ENCODE peak calls at places on chromosomes 11 and 22, in seven cellular contexts. One of them, this sample, is unnamed.

GRCh38 chr22:37634505-37635002 is 4.9 kb upstream of the SH3BP1 start:
- DNase-seq in foreskin fibroblast: peak; percentile 38
- DNase-seq in breast epithelium: no peak
- DNase-seq in tibial nerve: no peak
- DNase-seq in HepG2: no peak
- DNase-seq in IMR-90: no peak
- DNase-seq in fibroblast of the aortic adventitia: peak; percentile 11
- DNase-seq in this sample: no peak

GRCh38 chr22:48881326-48881980 is 946.2 kb downstream of the BRD1 start:
- DNase-seq in breast epithelium: no peak
- DNase-seq in IMR-90: no peak
- DNase-seq in HepG2: no peak
- DNase-seq in fibroblast of the aortic adventitia: no peak
- DNase-seq in tibial nerve: no peak
- DNase-seq in foreskin fibroblast: no peak
- DNase-seq in this sample: no peak

GRCh38 chr11:35571703-35572102 is 46.3 kb upstream of the PAMR1 start:
- DNase-seq in breast epithelium: no peak
- DNase-seq in fibroblast of the aortic adventitia: no peak
- DNase-seq in foreskin fibroblast: no peak
- DNase-seq in tibial nerve: no peak
- DNase-seq in IMR-90: no peak
- DNase-seq in HepG2: no peak
- DNase-seq in this sample: no peak

GRCh38 chr11:12251651-12252560 is 125.5 kb upstream of the PARVA start:
- DNase-seq in HepG2: no peak
- DNase-seq in foreskin fibroblast: no peak
- DNase-seq in IMR-90: no peak
- DNase-seq in breast epithelium: no peak
- DNase-seq in fibroblast of the aortic adventitia: no peak
- DNase-seq in tibial nerve: no peak
- DNase-seq in this sample: no peak

GRCh38 chr11:120522736-120523135 is 11.2 kb downstream of the GRIK4 start:
- DNase-seq in foreskin fibroblast: no peak
- DNase-seq in HepG2: no peak
- DNase-seq in tibial nerve: no peak
- DNase-seq in fibroblast of the aortic adventitia: no peak
- DNase-seq in IMR-90: no peak
- DNase-seq in breast epithelium: no peak
- DNase-seq in this sample: no peak

GRCh38 chr22:50293441-50294318 is 13.8 kb downstream of the PLXNB2 start:
- DNase-seq in IMR-90: peak; percentile 60
- DNase-seq in foreskin fibroblast: peak; percentile 90
- DNase-seq in fibroblast of the aortic adventitia: peak; percentile 67
- DNase-seq in tibial nerve: no peak
- DNase-seq in HepG2: peak; percentile 87
- DNase-seq in breast epithelium: peak; percentile 78
- DNase-seq in this sample: no peak

GRCh38 chr11:8371516-8371884 is 107.8 kb upstream of the LMO1 start:
- DNase-seq in tibial nerve: no peak
- DNase-seq in HepG2: no peak
- DNase-seq in IMR-90: no peak
- DNase-seq in fibroblast of the aortic adventitia: no peak
- DNase-seq in breast epithelium: no peak
- DNase-seq in foreskin fibroblast: no peak
- DNase-seq in this sample: no peak

GRCh38 chr11:132158091-132158490 is 787.7 kb downstream of the NTM start:
- DNase-seq in foreskin fibroblast: peak; percentile 55
- DNase-seq in IMR-90: peak; percentile 14
- DNase-seq in breast epithelium: no peak
- DNase-seq in HepG2: no peak
- DNase-seq in tibial nerve: no peak
- DNase-seq in fibroblast of the aortic adventitia: no peak
- DNase-seq in this sample: no peak

GRCh38 chr11:20397281-20397680 is 9.8 kb downstream of the PRMT3 start:
- DNase-seq in breast epithelium: no peak
- DNase-seq in fibroblast of the aortic adventitia: peak; percentile 62
- DNase-seq in foreskin fibroblast: peak; percentile 60
- DNase-seq in tibial nerve: no peak
- DNase-seq in HepG2: peak; percentile 35
- DNase-seq in IMR-90: peak; percentile 57
- DNase-seq in this sample: peak; percentile 18

GRCh38 chr22:31160328-31160978 is 471 bp downstream of the RNF185 start:
- DNase-seq in fibroblast of the aortic adventitia: peak; percentile 43
- DNase-seq in breast epithelium: no peak
- DNase-seq in tibial nerve: no peak
- DNase-seq in HepG2: no peak
- DNase-seq in foreskin fibroblast: peak; percentile 49
- DNase-seq in IMR-90: peak; percentile 31
- DNase-seq in this sample: no peak

GRCh38 chr11:11073996-11074395 is 216.1 kb upstream of the ZBED5 start:
- DNase-seq in IMR-90: no peak
- DNase-seq in foreskin fibroblast: no peak
- DNase-seq in tibial nerve: no peak
- DNase-seq in fibroblast of the aortic adventitia: no peak
- DNase-seq in HepG2: no peak
- DNase-seq in breast epithelium: no peak
- DNase-seq in this sample: no peak

GRCh38 chr11:57146301-57146700 is 35.5 kb upstream of the LRRC55 start:
- DNase-seq in breast epithelium: no peak
- DNase-seq in IMR-90: no peak
- DNase-seq in tibial nerve: no peak
- DNase-seq in HepG2: no peak
- DNase-seq in foreskin fibroblast: no peak
- DNase-seq in fibroblast of the aortic adventitia: no peak
- DNase-seq in this sample: no peak

GRCh38 chr22:48708558-48709245 is 1119.0 kb downstream of the BRD1 start:
- DNase-seq in IMR-90: no peak
- DNase-seq in fibroblast of the aortic adventitia: no peak
- DNase-seq in HepG2: no peak
- DNase-seq in foreskin fibroblast: no peak
- DNase-seq in breast epithelium: no peak
- DNase-seq in tibial nerve: no peak
- DNase-seq in this sample: no peak

GRCh38 chr11:63909621-63910506 is 7.1 kb downstream of the RCOR2 start:
- DNase-seq in tibial nerve: no peak
- DNase-seq in breast epithelium: no peak
- DNase-seq in HepG2: no peak
- DNase-seq in IMR-90: no peak
- DNase-seq in foreskin fibroblast: no peak
- DNase-seq in fibroblast of the aortic adventitia: no peak
- DNase-seq in this sample: no peak

GRCh38 chr11:126485021-126485781 is 129.7 kb downstream of the ST3GAL4 start:
- DNase-seq in fibroblast of the aortic adventitia: peak; percentile 25
- DNase-seq in HepG2: no peak
- DNase-seq in breast epithelium: no peak
- DNase-seq in foreskin fibroblast: peak; percentile 71
- DNase-seq in tibial nerve: no peak
- DNase-seq in IMR-90: peak; percentile 81
- DNase-seq in this sample: peak; percentile 43

GRCh38 chr11:118194835-118195627 is 18.6 kb upstream of the SCN2B start:
- DNase-seq in tibial nerve: peak; percentile 48
- DNase-seq in fibroblast of the aortic adventitia: peak; percentile 94
- DNase-seq in foreskin fibroblast: peak; percentile 92
- DNase-seq in HepG2: peak; percentile 98
- DNase-seq in IMR-90: peak; percentile 64
- DNase-seq in breast epithelium: peak; percentile 45
- DNase-seq in this sample: peak; percentile 6

GRCh38 chr11:122322369-122322768 is 206.4 kb upstream of the BLID start:
- DNase-seq in HepG2: no peak
- DNase-seq in breast epithelium: no peak
- DNase-seq in fibroblast of the aortic adventitia: peak; percentile 93
- DNase-seq in IMR-90: peak; percentile 74
- DNase-seq in foreskin fibroblast: peak; percentile 46
- DNase-seq in tibial nerve: no peak
- DNase-seq in this sample: peak; percentile 52

GRCh38 chr22:45548991-45549736 is 46.5 kb downstream of the FBLN1 start:
- DNase-seq in fibroblast of the aortic adventitia: peak; percentile 99
- DNase-seq in foreskin fibroblast: peak; percentile 97
- DNase-seq in HepG2: no peak
- DNase-seq in breast epithelium: peak; percentile 58
- DNase-seq in tibial nerve: no peak
- DNase-seq in IMR-90: peak; percentile 94
- DNase-seq in this sample: peak; percentile 91

GRCh38 chr11:57597461-57597892 is at the start of gene SERPING1:
- DNase-seq in breast epithelium: peak; percentile 72
- DNase-seq in IMR-90: no peak
- DNase-seq in tibial nerve: peak; percentile 86
- DNase-seq in foreskin fibroblast: peak; percentile 49
- DNase-seq in fibroblast of the aortic adventitia: peak; percentile 32
- DNase-seq in HepG2: no peak
- DNase-seq in this sample: no peak

GRCh38 chr11:31902706-31903105 is 91.6 kb upstream of the PAX6 start:
- DNase-seq in fibroblast of the aortic adventitia: no peak
- DNase-seq in IMR-90: no peak
- DNase-seq in HepG2: no peak
- DNase-seq in breast epithelium: no peak
- DNase-seq in tibial nerve: no peak
- DNase-seq in foreskin fibroblast: no peak
- DNase-seq in this sample: no peak

GRCh38 chr11:34840736-34841386 is 75.3 kb downstream of the APIP start:
- DNase-seq in fibroblast of the aortic adventitia: no peak
- DNase-seq in breast epithelium: no peak
- DNase-seq in foreskin fibroblast: no peak
- DNase-seq in tibial nerve: no peak
- DNase-seq in HepG2: peak; percentile 57
- DNase-seq in IMR-90: peak; percentile 13
- DNase-seq in this sample: no peak

GRCh38 chr11:43788394-43788793 is 92.2 kb upstream of the ALKBH3 start:
- DNase-seq in breast epithelium: no peak
- DNase-seq in tibial nerve: no peak
- DNase-seq in foreskin fibroblast: no peak
- DNase-seq in fibroblast of the aortic adventitia: no peak
- DNase-seq in HepG2: no peak
- DNase-seq in IMR-90: no peak
- DNase-seq in this sample: no peak

GRCh38 chr11:33256031-33256807 is 962 bp upstream of the HIPK3 start:
- DNase-seq in tibial nerve: no peak
- DNase-seq in fibroblast of the aortic adventitia: peak; percentile 39
- DNase-seq in HepG2: no peak
- DNase-seq in IMR-90: no peak
- DNase-seq in foreskin fibroblast: peak; percentile 15
- DNase-seq in breast epithelium: no peak
- DNase-seq in this sample: no peak

GRCh38 chr22:26648011-26648497 is 9.3 kb upstream of the MIAT start:
- DNase-seq in IMR-90: no peak
- DNase-seq in breast epithelium: no peak
- DNase-seq in fibroblast of the aortic adventitia: no peak
- DNase-seq in tibial nerve: no peak
- DNase-seq in HepG2: no peak
- DNase-seq in foreskin fibroblast: no peak
- DNase-seq in this sample: no peak

GRCh38 chr22:42310301-42310981 is 40.0 kb upstream of the TCF20 start:
- DNase-seq in tibial nerve: no peak
- DNase-seq in foreskin fibroblast: no peak
- DNase-seq in IMR-90: no peak
- DNase-seq in HepG2: no peak
- DNase-seq in breast epithelium: no peak
- DNase-seq in fibroblast of the aortic adventitia: no peak
- DNase-seq in this sample: no peak

GRCh38 chr22:22848364-22848866 is 39.2 kb upstream of the IGLL5 start:
- DNase-seq in IMR-90: peak; percentile 31
- DNase-seq in foreskin fibroblast: peak; percentile 70
- DNase-seq in tibial nerve: peak; percentile 35
- DNase-seq in breast epithelium: peak; percentile 34
- DNase-seq in fibroblast of the aortic adventitia: peak; percentile 57
- DNase-seq in HepG2: peak; percentile 50
- DNase-seq in this sample: no peak
- H3K4me3 ChIP-seq in IMR-90: no peak overlapping the region
- H3K4me3 ChIP-seq in foreskin fibroblast: no peak overlapping the region
- H3K4me3 ChIP-seq in tibial nerve: no peak overlapping the region
- H3K4me3 ChIP-seq in breast epithelium: no peak overlapping the region
- H3K4me3 ChIP-seq in fibroblast of the aortic adventitia: no peak overlapping the region
- H3K4me3 ChIP-seq in HepG2: no peak overlapping the region
- H3K4me3 ChIP-seq in this sample: no peak overlapping the region

GRCh38 chr11:130897262-130898182 is 18.8 kb downstream of the SNX19 start:
- DNase-seq in HepG2: no peak
- DNase-seq in tibial nerve: peak; percentile 36
- DNase-seq in breast epithelium: peak; percentile 87
- DNase-seq in fibroblast of the aortic adventitia: peak; percentile 98
- DNase-seq in IMR-90: peak; percentile 99
- DNase-seq in foreskin fibroblast: peak; percentile 91
- DNase-seq in this sample: peak; percentile 96
- H3K4me3 ChIP-seq in HepG2: no peak overlapping the region
- H3K4me3 ChIP-seq in tibial nerve: no peak overlapping the region
- H3K4me3 ChIP-seq in breast epithelium: peak overlapping the region; percentile 32
- H3K4me3 ChIP-seq in fibroblast of the aortic adventitia: peak overlapping the region; percentile 28
- H3K4me3 ChIP-seq in IMR-90: peak overlapping the region; percentile 8
- H3K4me3 ChIP-seq in foreskin fibroblast: no peak overlapping the region
- H3K4me3 ChIP-seq in this sample: peak overlapping the region; percentile 34

DNA sequence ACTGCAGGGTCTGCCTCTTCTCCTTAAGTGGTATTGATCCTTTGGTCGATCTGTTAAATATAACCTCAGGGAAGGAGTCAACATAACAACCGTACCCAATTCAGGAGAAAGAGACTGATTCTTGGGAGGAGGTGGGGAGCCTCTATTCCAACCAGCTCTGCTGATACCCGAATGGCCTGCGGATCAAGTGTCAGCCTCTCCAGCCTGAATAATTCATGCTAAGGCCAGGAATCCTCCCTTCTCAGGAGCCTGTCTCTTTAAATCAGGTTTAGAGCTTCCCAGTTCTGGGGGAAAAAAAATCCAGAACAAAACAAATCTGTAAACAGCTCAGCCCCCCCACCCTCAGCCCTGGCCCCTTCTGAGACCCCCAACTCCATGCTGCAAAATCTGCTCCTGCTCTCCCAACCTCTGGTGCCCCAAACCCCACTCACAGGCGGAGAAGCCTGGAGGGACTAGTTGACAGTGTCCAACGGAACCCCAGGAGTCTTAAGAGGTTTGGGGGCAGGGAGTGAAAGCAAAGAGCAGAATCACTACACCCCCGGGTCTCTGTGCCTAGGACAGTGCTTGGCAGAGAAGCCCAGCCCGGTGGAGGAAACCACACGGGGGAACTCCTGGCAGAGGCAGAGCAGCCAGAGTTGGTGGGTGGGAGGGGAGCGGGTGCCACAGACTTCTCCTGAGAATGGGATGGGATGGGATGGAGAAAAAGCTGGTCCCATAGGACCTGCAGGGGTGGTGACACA is 853 bp upstream of the TPBGL start:
- DNase-seq in HepG2: no peak
- DNase-seq in fibroblast of the aortic adventitia: no peak
- DNase-seq in foreskin fibroblast: no peak
- DNase-seq in IMR-90: no peak
- DNase-seq in tibial nerve: no peak
- DNase-seq in breast epithelium: no peak
- DNase-seq in this sample: no peak
- H3K4me3 ChIP-seq in HepG2: peak overlapping the region; percentile 74
- H3K4me3 ChIP-seq in fibroblast of the aortic adventitia: no peak overlapping the region
- H3K4me3 ChIP-seq in foreskin fibroblast: no peak overlapping the region
- H3K4me3 ChIP-seq in IMR-90: no peak overlapping the region
- H3K4me3 ChIP-seq in tibial nerve: no peak overlapping the region
- H3K4me3 ChIP-seq in breast epithelium: no peak overlapping the region
- H3K4me3 ChIP-seq in this sample: no peak overlapping the region

DNA sequence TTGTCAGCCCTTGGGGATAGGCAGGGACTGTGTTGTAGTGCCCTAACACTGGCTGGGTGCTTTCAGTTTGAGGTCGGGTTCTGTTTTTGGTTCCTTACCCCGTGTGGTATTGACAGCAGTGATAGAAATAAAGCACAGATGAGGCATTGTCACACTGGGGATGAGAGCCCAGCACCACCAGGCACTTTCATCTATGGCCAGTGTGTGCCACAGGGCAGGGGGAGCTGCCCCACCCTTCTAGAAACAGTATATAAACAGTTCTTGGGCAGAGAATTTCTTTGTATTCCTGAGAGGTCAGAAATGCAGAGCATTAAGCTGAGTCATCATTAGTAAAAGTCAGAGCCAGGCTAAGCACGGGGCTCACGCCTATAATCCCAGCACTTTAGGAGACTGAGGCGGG is 23.1 kb upstream of the CDC42EP2 start:
- DNase-seq in fibroblast of the aortic adventitia: peak; percentile 83
- DNase-seq in HepG2: peak; percentile 56
- DNase-seq in foreskin fibroblast: peak; percentile 80
- DNase-seq in tibial nerve: no peak
- DNase-seq in breast epithelium: no peak
- DNase-seq in IMR-90: peak; percentile 80
- DNase-seq in this sample: no peak
- H3K4me3 ChIP-seq in fibroblast of the aortic adventitia: peak overlapping the region; percentile 34
- H3K4me3 ChIP-seq in HepG2: peak overlapping the region; percentile 25
- H3K4me3 ChIP-seq in foreskin fibroblast: peak overlapping the region; percentile 20
- H3K4me3 ChIP-seq in tibial nerve: no peak overlapping the region
- H3K4me3 ChIP-seq in breast epithelium: no peak overlapping the region
- H3K4me3 ChIP-seq in IMR-90: no peak overlapping the region
- H3K4me3 ChIP-seq in this sample: peak overlapping the region; percentile 39